ENCODE peak calls at places on chromosomes 3 and 15, in six cellular contexts. O, B, A, H, Q and K are unnamed samples.

GRCh38 chr3:29525254-29525881 is 244.5 kb downstream of the RBMS3 start:
- DNase-seq in B (no peak), A (peak), Q (no peak), H (no peak), O (no peak), K (no peak)

GRCh38 chr15:83300826-83301225 is 16.4 kb upstream of the BNC1 start:
- DNase-seq in Q (no peak), H (peak), B (no peak), A (no peak), O (no peak), K (no peak)

GRCh38 chr3:33438284-33438668 is 1.9 kb downstream of the UBP1 start:
- DNase-seq in O (no peak), B (no peak), Q (no peak), A (no peak), H (peak), K (no peak)

GRCh38 chr15:70199601-70200000 is 101.9 kb upstream of the TLE3 start:
- DNase-seq in Q (no peak), H (peak), O (no peak), A (no peak), B (no peak), K (no peak)

GRCh38 chr3:183896184-183896583 is 11.5 kb upstream of the PARL start:
- DNase-seq in A (no peak), H (no peak), O (no peak), Q (no peak), B (no peak), K (no peak)

GRCh38 chr15:82530606-82531379 is 9.5 kb downstream of the RPS17 start:
- DNase-seq in A (peak), O (peak), B (peak), H (peak), Q (peak), K (peak)

GRCh38 chr3:21751891-21752290 is 881 bp upstream of the ZNF385D start:
- DNase-seq in B (no peak), H (no peak), A (no peak), O (no peak), Q (no peak), K (no peak)

GRCh38 chr3:50170689-50171088 is 15.6 kb downstream of the SEMA3F start:
- DNase-seq in H (no peak), Q (no peak), O (no peak), B (peak), A (no peak), K (no peak)

GRCh38 chr3:32438596-32439344 is 47.1 kb downstream of the CMTM7 start:
- DNase-seq in O (no peak), A (no peak), B (no peak), Q (peak), H (peak), K (no peak)

DNA sequence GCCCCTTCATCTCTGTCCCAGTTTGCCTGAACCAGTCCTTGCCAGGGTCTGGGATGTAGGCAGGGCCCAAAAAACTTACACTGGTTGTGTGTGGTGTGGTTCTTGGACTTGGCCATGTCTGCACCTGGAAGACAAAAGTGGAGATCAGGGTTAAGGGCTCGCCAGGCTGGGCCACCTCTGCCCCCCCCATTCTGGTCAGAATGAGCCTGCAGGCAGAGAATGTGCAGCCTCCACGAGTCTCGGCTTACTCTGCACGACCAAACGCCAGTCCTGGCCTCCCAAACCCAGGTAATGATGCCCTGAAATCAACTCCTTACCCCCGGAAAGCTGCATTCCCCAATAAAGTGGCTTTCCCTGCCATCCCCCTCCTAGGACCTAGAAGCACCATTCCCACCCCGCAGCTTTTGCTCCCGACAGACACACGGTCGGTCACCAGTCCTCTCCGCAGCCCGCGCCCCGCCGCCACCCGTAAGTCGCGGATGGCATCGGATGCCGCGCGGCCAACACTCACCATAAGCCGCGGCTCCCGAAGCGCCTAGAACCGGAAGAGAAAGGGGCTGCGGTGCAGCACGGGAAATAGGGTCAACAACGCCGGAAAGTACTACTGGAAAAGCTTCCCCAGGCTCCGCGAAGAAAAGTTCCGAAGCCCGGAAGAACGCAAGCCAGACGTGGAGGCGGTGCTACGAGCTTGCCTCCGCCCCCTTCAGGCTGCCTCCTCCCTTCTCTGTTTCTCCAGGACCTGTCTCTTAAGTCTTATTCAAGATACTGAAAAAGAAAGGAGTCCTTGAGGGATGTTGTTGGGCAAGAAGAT is at the start of gene RPL29:
- DNase-seq in O (peak), H (peak), Q (peak), B (peak), A (peak), K (peak)
- TF ChIP-seq CTCF in O (peak), H (peak), Q (no peak), B (no peak), A (peak), K (no peak)

GRCh38 chr3:139109271-139109670 is 64.6 kb upstream of the PRR23C start:
- DNase-seq in Q (no peak), B (no peak), A (no peak), O (no peak), H (no peak), K (no peak)

GRCh38 chr3:139108253-139108969 is 63.7 kb upstream of the PRR23C start:
- DNase-seq in O (no peak), A (no peak), H (no peak), Q (no peak), B (no peak), K (no peak)

GRCh38 chr3:139106013-139106932 is 61.6 kb upstream of the PRR23C start:
- DNase-seq in O (no peak), Q (no peak), B (no peak), H (no peak), A (no peak), K (no peak)

GRCh38 chr3:139105154-139105702 is 60.5 kb upstream of the PRR23C start:
- DNase-seq in Q (no peak), B (no peak), A (no peak), O (no peak), H (no peak), K (no peak)

DNA sequence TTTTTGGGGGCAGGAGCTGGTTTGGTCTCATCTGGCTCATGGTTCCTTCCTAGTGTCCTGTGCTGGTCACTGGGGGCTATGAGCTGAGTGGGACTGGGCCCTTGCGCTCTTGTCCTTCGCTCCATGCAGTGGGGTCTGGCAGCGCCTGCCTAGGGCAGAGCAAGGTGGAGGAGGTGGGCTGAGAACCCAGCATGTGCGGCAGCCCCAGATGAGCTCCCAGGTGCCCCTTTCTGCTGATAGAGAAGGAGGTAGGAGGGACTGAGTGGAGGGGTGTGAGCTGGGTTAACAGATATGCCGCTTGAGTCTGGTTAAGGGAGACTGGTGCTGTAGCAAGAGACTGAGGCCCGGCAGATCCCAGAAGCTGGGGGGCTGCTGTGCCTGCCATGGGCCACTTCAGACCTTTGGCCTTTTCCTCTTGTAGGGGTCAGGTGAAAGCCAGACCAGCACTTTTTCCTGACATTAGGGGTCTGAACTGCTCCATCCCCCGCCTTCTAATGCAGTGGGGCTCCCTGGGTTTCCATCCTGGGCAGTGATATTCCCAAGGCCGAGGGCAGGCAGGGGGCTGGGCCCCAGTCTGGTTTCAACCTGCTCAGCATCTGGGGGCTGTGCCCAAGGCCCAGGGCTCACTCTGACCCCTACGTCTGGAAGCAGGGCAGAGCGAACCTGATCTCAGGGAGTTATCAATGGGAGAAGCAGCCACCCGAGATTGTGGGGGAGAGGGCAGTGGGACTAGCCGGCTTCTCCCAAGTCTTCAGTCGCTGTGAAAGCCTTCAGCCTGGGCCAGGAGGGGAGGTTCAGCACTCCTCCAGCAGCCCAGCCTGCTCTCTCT is 62.9 kb upstream of the PRR23C start:
- DNase-seq in Q (no peak), O (no peak), H (no peak), B (no peak), A (no peak), K (no peak)
- TF ChIP-seq CTCF in Q (no peak), O (no peak), H (no peak), B (no peak), A (no peak), K (no peak)

GRCh38 chr3:185979721-185980121 is 41.9 kb upstream of the TRA2B start:
- DNase-seq in A (no peak), H (no peak), B (no peak), O (no peak), Q (no peak), K (peak)

GRCh38 chr3:185976100-185976499 is 38.3 kb upstream of the TRA2B start:
- DNase-seq in H (no peak), Q (no peak), O (no peak), A (no peak), B (no peak), K (no peak)

GRCh38 chr3:185976977-185977678 is 39.3 kb upstream of the TRA2B start:
- DNase-seq in H (peak), A (peak), Q (peak), B (peak), O (peak), K (peak)

GRCh38 chr3:185978516-185978915 is 40.7 kb upstream of the TRA2B start:
- DNase-seq in Q (no peak), O (no peak), H (no peak), B (no peak), A (no peak), K (no peak)

GRCh38 chr3:185977679-185978040 is 39.8 kb upstream of the TRA2B start:
- DNase-seq in A (no peak), H (no peak), O (no peak), Q (no peak), B (no peak), K (no peak)
- TF ChIP-seq CTCF in A (no peak), H (no peak), O (no peak), Q (no peak), B (no peak), K (peak)

DNA sequence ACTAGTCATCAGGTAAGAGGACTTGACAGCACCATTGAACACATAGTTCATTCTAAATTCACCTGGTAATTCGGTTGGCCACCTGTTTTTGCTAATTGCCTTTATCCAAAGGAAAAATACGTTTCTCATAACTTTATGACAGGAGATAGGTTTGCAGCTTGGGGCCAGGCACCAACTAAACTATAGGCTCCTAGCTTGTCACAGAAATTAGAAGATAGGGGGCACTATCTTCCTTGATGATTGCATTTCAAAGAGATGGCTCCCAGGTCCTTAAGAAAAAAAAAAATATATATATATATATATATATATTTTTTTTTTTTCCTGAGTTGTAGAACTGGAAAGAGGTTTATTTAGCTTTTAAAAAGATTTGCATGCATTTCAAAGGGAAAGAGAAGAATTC is 563.6 kb downstream of the NAALADL2 start:
- DNase-seq in Q (no peak), A (no peak), O (no peak), H (peak), B (no peak), K (no peak)
- TF ChIP-seq CTCF in Q (no peak), A (no peak), O (no peak), H (no peak), B (no peak), K (no peak)